ENCODE peak calls at places on chromosomes 16 and 17, in eight cellular contexts. T is fibroblast of lung, H is endodermal cell, X is HCT116, P is colonic mucosa, I is IMR-90, O is neural progenitor cell, E is astrocyte. V is an unnamed sample. For H3K4me1, the result is how much of the 10 kb centered on the place peaks cover.

GRCh38 chr16:14958323-14958600 is 16.6 kb upstream of the PDXDC1 start:
- DNase-seq in H (no peak), X (no peak), T (no peak), O (no peak), E (no peak), I (no peak), P (no peak), V (no peak)

GRCh38 chr16:69848635-69849545 is 86.8 kb downstream of the WWP2 start:
- DNase-seq in O (no peak), E (peak), H (no peak), P (peak), T (peak), I (peak), X (no peak), V (peak)

GRCh38 chr16:30700491-30700890 is 1.5 kb downstream of the SRCAP start:
- DNase-seq in E (peak), O (no peak), I (peak), T (no peak), X (no peak), H (no peak), P (no peak), V (no peak)

GRCh38 chr17:40541060-40541872 is 24.0 kb downstream of the CCR7 start:
- DNase-seq in P (no peak), E (no peak), O (no peak), T (no peak), I (no peak), H (no peak), X (no peak), V (no peak)

GRCh38 chr16:85233520-85233919 is 121.2 kb upstream of the CIBAR2 start:
- DNase-seq in I (no peak), E (no peak), T (no peak), X (no peak), H (no peak), P (no peak), O (no peak), V (no peak)

GRCh38 chr17:14143678-14144077 is 74.4 kb downstream of the COX10 start:
- DNase-seq in P (peak), X (no peak), I (peak), T (no peak), O (no peak), H (no peak), E (peak), V (no peak)

GRCh38 chr16:74760007-74760767 is 14.4 kb downstream of the FA2H start:
- DNase-seq in X (no peak), T (peak), O (no peak), I (peak), E (no peak), H (no peak), P (no peak), V (no peak)

GRCh38 chr17:17448723-17449122 is 28.1 kb upstream of the MED9 start:
- DNase-seq in X (no peak), O (no peak), I (no peak), E (no peak), P (no peak), H (peak), T (no peak), V (no peak)

GRCh38 chr17:32533296-32533695 is 46.5 kb downstream of the CDK5R1 start:
- DNase-seq in I (no peak), E (no peak), X (no peak), O (no peak), T (no peak), H (no peak), P (no peak), V (no peak)

GRCh38 chr16:67104845-67105244 is 4.9 kb upstream of the PHAF1 start:
- DNase-seq in P (peak), H (no peak), O (no peak), T (no peak), I (no peak), E (no peak), X (no peak), V (no peak)

GRCh38 chr16:54722210-54722676 is 208.4 kb upstream of the IRX5 start:
- DNase-seq in P (no peak), O (no peak), X (no peak), E (no peak), I (no peak), T (no peak), H (no peak), V (no peak)

GRCh38 chr16:9148376-9149015 is 57.1 kb downstream of the HAPSTR1 start:
- DNase-seq in T (no peak), P (no peak), I (no peak), E (no peak), X (no peak), H (peak), O (no peak), V (no peak)

GRCh38 chr17:81397314-81398169 is 2.3 kb downstream of the BAHCC1 start:
- DNase-seq in O (peak), H (peak), X (no peak), P (peak), E (no peak), T (peak), I (peak), V (peak)

GRCh38 chr16:89360760-89361435 is 129.5 kb downstream of the ANKRD11 start:
- DNase-seq in I (no peak), O (no peak), P (no peak), X (no peak), H (peak), E (no peak), T (no peak), V (no peak)

GRCh38 chr16:85366031-85366763 is 246.9 kb upstream of the GSE1 start:
- DNase-seq in T (peak), H (peak), X (no peak), E (no peak), O (peak), I (no peak), P (no peak), V (no peak)

GRCh38 chr17:81399481-81400153 is 4.4 kb downstream of the BAHCC1 start:
- DNase-seq in I (no peak), H (peak), T (no peak), O (no peak), E (no peak), X (no peak), P (no peak), V (peak)

GRCh38 chr16:21104124-21104860 is 46.4 kb downstream of the DNAH3 start:
- DNase-seq in E (peak), O (peak), P (no peak), I (peak), X (no peak), T (no peak), H (no peak), V (peak)

GRCh38 chr17:76529224-76529642 is 8.3 kb downstream of the CYGB start:
- DNase-seq in H (no peak), T (peak), X (no peak), P (peak), I (peak), O (no peak), E (peak), V (peak)

GRCh38 chr16:57915811-57916479 is 55.0 kb downstream of the CNGB1 start:
- DNase-seq in P (no peak), X (no peak), E (no peak), I (no peak), O (no peak), T (no peak), H (no peak), V (no peak)

GRCh38 chr16:68719993-68720489 is 17.1 kb upstream of the CDH1 start:
- DNase-seq in O (no peak), X (no peak), H (no peak), P (no peak), E (no peak), T (no peak), I (no peak), V (no peak)

GRCh38 chr16:73321942-73322341 is 274.0 kb upstream of the ZFHX3 start:
- DNase-seq in O (no peak), X (no peak), P (no peak), I (no peak), E (no peak), H (no peak), T (peak), V (no peak)

GRCh38 chr16:90081606-90081970 is 4.5 kb upstream of the PRDM7 start:
- DNase-seq in O (peak), E (no peak), I (no peak), H (no peak), X (no peak), T (no peak), P (no peak), V (no peak)

GRCh38 chr17:47218896-47219430 is 9.8 kb downstream of the MYL4 start:
- DNase-seq in H (peak), O (no peak), P (no peak), I (no peak), X (no peak), T (no peak), E (no peak), V (no peak)

GRCh38 chr16:89431158-89431584 is 59.2 kb downstream of the ANKRD11 start:
- DNase-seq in H (no peak), P (peak), T (peak), E (peak), I (peak), X (no peak), O (no peak), V (peak)

GRCh38 chr17:58918072-58918471 is 162.4 kb downstream of the PPM1E start:
- DNase-seq in X (no peak), E (no peak), I (no peak), P (no peak), T (no peak), H (no peak), O (peak), V (no peak)

GRCh38 chr17:28317099-28317964 is 1.7 kb upstream of the TMEM97 start:
- DNase-seq in T (no peak), E (no peak), P (no peak), X (no peak), O (no peak), I (no peak), H (peak), V (no peak)

GRCh38 chr17:28777178-28777577 is 33.4 kb downstream of the TRAF4 start:
- DNase-seq in P (no peak), I (no peak), E (no peak), T (no peak), O (no peak), H (no peak), X (no peak), V (no peak)

GRCh38 chr17:61534414-61534813 is 56.6 kb downstream of the NACA2 start:
- DNase-seq in H (no peak), P (no peak), T (no peak), I (no peak), X (no peak), O (no peak), E (no peak), V (no peak)

GRCh38 chr17:77054926-77055325 is 85.8 kb upstream of the SEC14L1 start:
- DNase-seq in H (peak), O (peak), I (no peak), E (no peak), P (no peak), X (no peak), T (no peak), V (no peak)

GRCh38 chr17:32771396-32771795 is 105.5 kb downstream of the MYO1D start:
- DNase-seq in O (no peak), T (no peak), X (no peak), E (no peak), I (no peak), H (no peak), P (no peak), V (no peak)

GRCh38 chr16:48426244-48427135 is 41.3 kb upstream of the SIAH1 start:
- DNase-seq in T (peak), X (no peak), E (peak), P (no peak), I (peak), O (no peak), H (no peak), V (peak)

DNA sequence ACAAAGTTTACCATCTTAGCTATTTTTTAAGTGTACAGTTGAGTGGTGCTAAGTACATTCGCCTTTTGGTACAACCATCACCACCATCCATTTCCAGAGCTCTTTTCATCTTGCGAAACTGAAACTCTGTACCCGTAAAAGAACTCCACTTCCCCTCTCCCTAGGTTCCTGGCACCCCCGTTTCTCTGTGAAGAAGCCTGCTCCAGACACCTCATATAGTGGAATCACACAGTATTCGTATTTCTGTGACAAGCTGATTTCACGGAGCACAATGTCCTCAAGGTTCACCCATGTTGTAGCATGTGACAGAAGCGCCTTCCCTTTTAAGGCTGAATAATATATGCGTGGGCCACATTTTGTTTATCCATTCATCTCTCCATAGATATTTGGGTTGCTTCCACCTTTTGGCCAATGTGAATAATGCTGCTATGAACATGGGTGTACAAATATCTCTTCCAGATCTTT is 54.2 kb upstream of the MAP3K14 start:
- DNase-seq in P (no peak), T (peak), O (no peak), I (peak), E (no peak), X (peak), H (peak), V (peak)
- H3K9ac ChIP-seq in P (peak), T (no peak), O (no peak), I (peak), E (peak), X (peak), H (peak), V (peak)

GRCh38 chr17:74759941-74760340 is 11.5 kb downstream of the NHERF1 start:
- DNase-seq in E (no peak), H (peak), O (peak), P (no peak), I (no peak), T (no peak), X (no peak), V (no peak)
- H3K4me1 ChIP-seq in E (under half), H (under half), O (half or more), P (under half), I (under half), T (under half), X (half or more), V (under half)

GRCh38 chr16:2230376-2230775 is 5.9 kb upstream of the DNASE1L2 start:
- DNase-seq in T (no peak), O (no peak), P (no peak), X (no peak), I (no peak), E (no peak), H (no peak), V (no peak)
- H3K9ac ChIP-seq in T (no peak), O (no peak), P (no peak), X (no peak), I (no peak), E (no peak), H (no peak), V (no peak)

DNA sequence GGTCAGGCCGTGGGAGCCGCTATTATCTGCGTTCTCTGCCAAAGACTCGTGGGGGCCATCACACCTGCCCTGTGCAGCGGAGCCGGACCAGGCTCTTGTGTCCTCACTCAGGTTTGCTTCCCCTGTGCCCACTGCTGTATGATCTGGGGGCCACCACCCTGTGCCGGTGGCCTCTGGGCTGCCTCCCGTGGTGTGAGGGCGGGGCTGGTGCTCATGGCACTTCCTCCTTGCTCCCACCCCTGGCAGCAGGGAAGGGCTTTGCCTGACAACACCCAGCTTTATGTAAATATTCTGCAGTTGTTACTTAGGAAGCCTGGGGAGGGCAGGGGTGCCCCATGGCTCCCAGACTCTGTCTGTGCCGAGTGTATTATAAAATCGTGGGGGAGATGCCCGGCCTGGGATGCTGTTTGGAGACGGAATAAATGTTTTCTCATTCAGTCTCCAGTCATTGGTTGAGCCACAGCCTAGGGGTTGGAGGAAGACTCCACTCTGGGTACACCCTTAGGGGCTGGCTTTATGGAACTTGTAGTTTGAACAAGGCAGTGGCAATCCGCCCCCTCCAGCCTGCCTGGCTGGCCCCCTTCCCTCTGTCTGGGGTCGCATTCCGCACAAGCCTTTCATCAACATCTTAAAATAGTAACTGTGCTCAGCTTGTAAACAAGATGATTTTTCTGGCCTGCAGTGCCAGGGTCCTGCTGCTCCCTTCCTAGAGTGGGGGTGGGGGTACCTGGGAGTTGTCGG is 4.1 kb downstream of the SYNGR2 start:
- DNase-seq in H (peak), X (no peak), P (peak), T (no peak), I (peak), E (no peak), O (no peak), V (peak)
- H3K4me1 ChIP-seq in H (under half), X (half or more), P (half or more), T (under half), I (under half), E (under half), O (under half), V (under half)

DNA sequence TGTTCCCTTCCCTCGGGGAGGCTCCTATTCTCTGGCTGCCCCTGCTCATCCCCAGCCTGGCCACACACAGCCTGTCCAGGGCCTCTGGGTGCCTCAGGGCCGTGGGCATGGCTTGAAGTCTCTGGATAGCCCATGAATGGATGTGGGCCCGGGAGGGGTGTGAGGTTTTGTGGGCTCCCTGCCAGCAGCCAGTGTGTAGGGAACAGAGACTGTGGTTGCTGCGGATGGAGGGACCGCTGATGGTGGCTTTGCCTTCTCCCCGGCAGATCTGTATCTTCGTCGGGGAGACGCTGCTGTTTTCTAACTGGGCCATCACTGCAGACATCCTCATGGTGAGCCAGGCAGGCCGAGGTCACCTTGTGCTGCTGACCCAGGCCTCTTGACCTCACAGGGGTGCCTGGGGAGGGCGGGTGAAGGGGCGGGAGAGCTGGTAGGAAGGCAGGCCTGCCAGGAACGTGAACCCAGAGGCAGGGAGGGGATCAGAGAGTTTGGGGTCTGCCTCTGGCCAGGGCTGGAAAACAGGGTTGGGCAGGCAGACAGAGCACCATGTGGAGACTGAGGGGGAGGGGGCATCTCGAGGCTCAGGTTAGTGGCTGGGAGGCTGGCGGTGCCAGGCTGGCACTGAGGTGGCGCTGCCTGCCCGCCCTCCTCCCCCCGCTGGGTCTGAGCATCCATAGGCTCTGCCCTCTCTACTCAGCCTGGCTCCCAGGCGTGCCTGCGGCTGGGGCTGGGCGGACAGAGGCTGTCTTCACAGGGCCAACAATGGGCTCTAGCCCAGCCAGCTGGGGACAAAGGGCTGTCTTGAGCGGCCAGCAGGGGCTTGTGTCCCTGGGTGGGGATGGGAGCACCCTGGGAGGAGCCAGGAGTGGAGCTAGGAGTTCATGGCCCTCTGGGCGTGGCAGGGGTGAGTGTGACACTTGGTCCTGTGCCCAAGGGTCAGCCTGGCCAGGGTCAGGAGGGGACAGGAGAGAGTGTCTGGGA is 21.4 kb downstream of the MYBBP1A start:
- DNase-seq in H (peak), E (no peak), P (peak), X (no peak), I (no peak), T (no peak), O (peak), V (no peak)
- H3K9ac ChIP-seq in H (no peak), E (no peak), P (no peak), X (no peak), I (no peak), T (no peak), O (no peak), V (no peak)